ENCODE peak calls at places on chromosome 22, in nine cellular contexts. One of them, this sample, is unnamed.

GRCh38 chr22:31206896-31207687 is 5.0 kb upstream of the LIMK2 start:
- DNase-seq in memory B cell: no peak
- DNase-seq in foreskin fibroblast: no peak
- DNase-seq in fibroblast of the conjunctiva: no peak
- DNase-seq in RPMI7951: no peak
- DNase-seq in amniotic stem cell: no peak
- DNase-seq in RWPE1: peak
- DNase-seq in ELR: no peak
- DNase-seq in NCI-H1694 treated with DMSO at 0.1 percent for 48 hours: peak
- DNase-seq in this sample: no peak

GRCh38 chr22:48666620-48667019 is 1161.1 kb downstream of the BRD1 start:
- DNase-seq in memory B cell: no peak
- DNase-seq in foreskin fibroblast: no peak
- DNase-seq in fibroblast of the conjunctiva: no peak
- DNase-seq in RPMI7951: no peak
- DNase-seq in amniotic stem cell: no peak
- DNase-seq in RWPE1: no peak
- DNase-seq in ELR: no peak
- DNase-seq in NCI-H1694 treated with DMSO at 0.1 percent for 48 hours: no peak
- DNase-seq in this sample: no peak

GRCh38 chr22:34416321-34416900 is 496.1 kb upstream of the LARGE1 start:
- DNase-seq in memory B cell: no peak
- DNase-seq in foreskin fibroblast: no peak
- DNase-seq in fibroblast of the conjunctiva: no peak
- DNase-seq in RPMI7951: no peak
- DNase-seq in amniotic stem cell: no peak
- DNase-seq in RWPE1: no peak
- DNase-seq in ELR: no peak
- DNase-seq in NCI-H1694 treated with DMSO at 0.1 percent for 48 hours: no peak
- DNase-seq in this sample: no peak

GRCh38 chr22:45708145-45708544 is 36.5 kb downstream of the ATXN10 start:
- DNase-seq in memory B cell: no peak
- DNase-seq in foreskin fibroblast: no peak
- DNase-seq in fibroblast of the conjunctiva: no peak
- DNase-seq in RPMI7951: no peak
- DNase-seq in amniotic stem cell: no peak
- DNase-seq in RWPE1: no peak
- DNase-seq in ELR: no peak
- DNase-seq in NCI-H1694 treated with DMSO at 0.1 percent for 48 hours: no peak
- DNase-seq in this sample: no peak

GRCh38 chr22:25027959-25028840 is 75.7 kb downstream of the KIAA1671 start:
- DNase-seq in memory B cell: no peak
- DNase-seq in foreskin fibroblast: no peak
- DNase-seq in fibroblast of the conjunctiva: no peak
- DNase-seq in RPMI7951: peak
- DNase-seq in amniotic stem cell: no peak
- DNase-seq in RWPE1: no peak
- DNase-seq in ELR: peak
- DNase-seq in NCI-H1694 treated with DMSO at 0.1 percent for 48 hours: no peak
- DNase-seq in this sample: no peak

GRCh38 chr22:31451709-31452571 is 37.7 kb downstream of the EIF4ENIF1 start:
- DNase-seq in memory B cell: peak
- DNase-seq in foreskin fibroblast: peak
- DNase-seq in fibroblast of the conjunctiva: peak
- DNase-seq in RPMI7951: peak
- DNase-seq in amniotic stem cell: peak
- DNase-seq in RWPE1: peak
- DNase-seq in ELR: peak
- DNase-seq in NCI-H1694 treated with DMSO at 0.1 percent for 48 hours: peak
- DNase-seq in this sample: peak

GRCh38 chr22:25750569-25751173 is 8.7 kb downstream of the MYO18B start:
- DNase-seq in memory B cell: no peak
- DNase-seq in foreskin fibroblast: no peak
- DNase-seq in fibroblast of the conjunctiva: no peak
- DNase-seq in RPMI7951: no peak
- DNase-seq in amniotic stem cell: no peak
- DNase-seq in RWPE1: no peak
- DNase-seq in ELR: no peak
- DNase-seq in NCI-H1694 treated with DMSO at 0.1 percent for 48 hours: no peak
- DNase-seq in this sample: no peak

GRCh38 chr22:48161354-48161753 is 1398.9 kb downstream of the TBC1D22A start:
- DNase-seq in memory B cell: no peak
- DNase-seq in foreskin fibroblast: no peak
- DNase-seq in fibroblast of the conjunctiva: no peak
- DNase-seq in RPMI7951: no peak
- DNase-seq in amniotic stem cell: no peak
- DNase-seq in RWPE1: no peak
- DNase-seq in ELR: no peak
- DNase-seq in NCI-H1694 treated with DMSO at 0.1 percent for 48 hours: no peak
- DNase-seq in this sample: no peak

GRCh38 chr22:21020802-21021429 is 6.0 kb downstream of the P2RX6 start:
- DNase-seq in memory B cell: no peak
- DNase-seq in foreskin fibroblast: no peak
- DNase-seq in fibroblast of the conjunctiva: no peak
- DNase-seq in RPMI7951: no peak
- DNase-seq in amniotic stem cell: no peak
- DNase-seq in RWPE1: no peak
- DNase-seq in ELR: peak
- DNase-seq in NCI-H1694 treated with DMSO at 0.1 percent for 48 hours: peak
- DNase-seq in this sample: peak

GRCh38 chr22:40449676-40450035 is 79.3 kb downstream of the SGSM3 start:
- DNase-seq in memory B cell: no peak
- DNase-seq in foreskin fibroblast: peak
- DNase-seq in fibroblast of the conjunctiva: peak
- DNase-seq in RPMI7951: peak
- DNase-seq in amniotic stem cell: no peak
- DNase-seq in RWPE1: peak
- DNase-seq in ELR: peak
- DNase-seq in NCI-H1694 treated with DMSO at 0.1 percent for 48 hours: peak
- DNase-seq in this sample: no peak

GRCh38 chr22:27100789-27101188 is 443.4 kb downstream of the MIAT start:
- DNase-seq in memory B cell: no peak
- DNase-seq in foreskin fibroblast: no peak
- DNase-seq in fibroblast of the conjunctiva: no peak
- DNase-seq in RPMI7951: peak
- DNase-seq in amniotic stem cell: no peak
- DNase-seq in RWPE1: no peak
- DNase-seq in ELR: peak
- DNase-seq in NCI-H1694 treated with DMSO at 0.1 percent for 48 hours: peak
- DNase-seq in this sample: no peak

GRCh38 chr22:36017661-36018091 is 10.9 kb downstream of the RBFOX2 start:
- DNase-seq in memory B cell: peak
- DNase-seq in foreskin fibroblast: no peak
- DNase-seq in fibroblast of the conjunctiva: no peak
- DNase-seq in RPMI7951: no peak
- DNase-seq in amniotic stem cell: no peak
- DNase-seq in RWPE1: no peak
- DNase-seq in ELR: no peak
- DNase-seq in NCI-H1694 treated with DMSO at 0.1 percent for 48 hours: no peak
- DNase-seq in this sample: no peak

GRCh38 chr22:19179472-19180048 is 1.0 kb upstream of the SLC25A1 start:
- DNase-seq in memory B cell: peak
- DNase-seq in foreskin fibroblast: peak
- DNase-seq in fibroblast of the conjunctiva: peak
- DNase-seq in RPMI7951: peak
- DNase-seq in amniotic stem cell: peak
- DNase-seq in RWPE1: peak
- DNase-seq in ELR: peak
- DNase-seq in NCI-H1694 treated with DMSO at 0.1 percent for 48 hours: peak
- DNase-seq in this sample: peak

GRCh38 chr22:46671824-46672432 is 51.7 kb downstream of the GRAMD4 start:
- DNase-seq in memory B cell: peak
- DNase-seq in foreskin fibroblast: no peak
- DNase-seq in fibroblast of the conjunctiva: no peak
- DNase-seq in RPMI7951: no peak
- DNase-seq in amniotic stem cell: no peak
- DNase-seq in RWPE1: no peak
- DNase-seq in ELR: no peak
- DNase-seq in NCI-H1694 treated with DMSO at 0.1 percent for 48 hours: no peak
- DNase-seq in this sample: no peak

GRCh38 chr22:39956932-39957664 is 3.1 kb upstream of the TMA7B start:
- DNase-seq in memory B cell: no peak
- DNase-seq in foreskin fibroblast: no peak
- DNase-seq in fibroblast of the conjunctiva: no peak
- DNase-seq in RPMI7951: no peak
- DNase-seq in amniotic stem cell: no peak
- DNase-seq in RWPE1: no peak
- DNase-seq in ELR: no peak
- DNase-seq in NCI-H1694 treated with DMSO at 0.1 percent for 48 hours: no peak
- DNase-seq in this sample: no peak

GRCh38 chr22:39360674-39361413 is 11.1 kb downstream of the SYNGR1 start:
- DNase-seq in memory B cell: no peak
- DNase-seq in foreskin fibroblast: no peak
- DNase-seq in fibroblast of the conjunctiva: no peak
- DNase-seq in RPMI7951: no peak
- DNase-seq in amniotic stem cell: no peak
- DNase-seq in RWPE1: peak
- DNase-seq in ELR: no peak
- DNase-seq in NCI-H1694 treated with DMSO at 0.1 percent for 48 hours: peak
- DNase-seq in this sample: no peak

GRCh38 chr22:28139993-28140392 is 220.9 kb upstream of the PITPNB start:
- DNase-seq in memory B cell: no peak
- DNase-seq in foreskin fibroblast: peak
- DNase-seq in fibroblast of the conjunctiva: peak
- DNase-seq in RPMI7951: peak
- DNase-seq in amniotic stem cell: peak
- DNase-seq in RWPE1: peak
- DNase-seq in ELR: peak
- DNase-seq in NCI-H1694 treated with DMSO at 0.1 percent for 48 hours: no peak
- DNase-seq in this sample: peak

GRCh38 chr22:50504245-50505211 is 3.0 kb downstream of the LMF2 start:
- DNase-seq in memory B cell: no peak
- DNase-seq in foreskin fibroblast: no peak
- DNase-seq in fibroblast of the conjunctiva: no peak
- DNase-seq in RPMI7951: no peak
- DNase-seq in amniotic stem cell: no peak
- DNase-seq in RWPE1: no peak
- DNase-seq in ELR: no peak
- DNase-seq in NCI-H1694 treated with DMSO at 0.1 percent for 48 hours: peak
- DNase-seq in this sample: no peak

GRCh38 chr22:23431337-23432072 is 148.6 kb downstream of the IGLL1 start:
- DNase-seq in memory B cell: no peak
- DNase-seq in foreskin fibroblast: peak
- DNase-seq in fibroblast of the conjunctiva: no peak
- DNase-seq in RPMI7951: no peak
- DNase-seq in amniotic stem cell: no peak
- DNase-seq in RWPE1: no peak
- DNase-seq in ELR: no peak
- DNase-seq in NCI-H1694 treated with DMSO at 0.1 percent for 48 hours: no peak
- DNase-seq in this sample: no peak